ENCODE peak calls at places on chromosome 10, in eight cellular contexts. X is AG04450; J is left lung; Q is left ventricle myocardium inferior; C is CD4-positive, alpha-beta T cell; R is fibroblast of pulmonary artery; G is GM06990; N is progenitor cell of endocrine pancreas. O is an unnamed sample.

GRCh38 chr10:132066186-132066585 is 440 bp downstream of the JAKMIP3 start:
- DNase-seq in X (no peak), J (no peak), Q (no peak), C (no peak), R (peak; percentile 13), G (no peak), N (no peak), O (no peak)

GRCh38 chr10:75243426-75243825 is 7.7 kb upstream of the COMTD1 start:
- DNase-seq in X (no peak), J (no peak), Q (no peak), C (no peak), R (no peak), G (no peak), N (no peak), O (no peak)

GRCh38 chr10:63520463-63521388 is 475 bp upstream of the REEP3 start:
- DNase-seq in X (no peak), J (peak; percentile 71), Q (peak; percentile 76), C (peak; percentile 38), R (peak; percentile 72), G (no peak), N (peak; percentile 53), O (peak; percentile 82)

GRCh38 chr10:53006663-53007610 is 234.4 kb upstream of the MBL2 start:
- DNase-seq in X (no peak), J (no peak), Q (no peak), C (no peak), R (no peak), G (no peak), N (no peak), O (no peak)

GRCh38 chr10:92880233-92880861 is 32.0 kb downstream of the EXOC6 start:
- DNase-seq in X (peak; percentile 24), J (no peak), Q (no peak), C (no peak), R (peak; percentile 84), G (no peak), N (no peak), O (no peak)

GRCh38 chr10:110436554-110437350 is 61.0 kb upstream of the DUSP5 start:
- DNase-seq in X (no peak), J (peak; percentile 19), Q (no peak), C (no peak), R (no peak), G (no peak), N (no peak), O (no peak)

GRCh38 chr10:92757720-92758119 is 68.0 kb downstream of the HHEX start:
- DNase-seq in X (no peak), J (no peak), Q (no peak), C (no peak), R (no peak), G (no peak), N (no peak), O (no peak)

GRCh38 chr10:82796510-82796909 is 921.5 kb downstream of the NRG3 start:
- DNase-seq in X (no peak), J (no peak), Q (no peak), C (no peak), R (peak; percentile 27), G (no peak), N (no peak), O (no peak)

GRCh38 chr10:93106631-93107072 is 33.0 kb downstream of the CYP26A1 start:
- DNase-seq in X (no peak), J (no peak), Q (no peak), C (no peak), R (peak; percentile 26), G (no peak), N (no peak), O (no peak)

GRCh38 chr10:97150191-97150590 is 35.6 kb downstream of the SLIT1 start:
- DNase-seq in X (no peak), J (no peak), Q (no peak), C (no peak), R (no peak), G (no peak), N (no peak), O (no peak)

GRCh38 chr10:130737622-130738021 is 573.9 kb downstream of the TCERG1L start:
- DNase-seq in X (no peak), J (no peak), Q (no peak), C (no peak), R (peak; percentile 1), G (no peak), N (peak; percentile 57), O (no peak)

GRCh38 chr10:58741673-58742072 is 229.0 kb downstream of the BICC1 start:
- DNase-seq in X (no peak), J (no peak), Q (no peak), C (no peak), R (no peak), G (no peak), N (no peak), O (no peak)

GRCh38 chr10:810351-810846 is 120.9 kb upstream of the DIP2C start:
- DNase-seq in X (no peak), J (no peak), Q (no peak), C (no peak), R (peak; percentile 40), G (no peak), N (no peak), O (peak; percentile 73)

GRCh38 chr10:78688945-78689935 is 379.5 kb upstream of the ZMIZ1 start:
- DNase-seq in X (no peak), J (no peak), Q (no peak), C (no peak), R (peak; percentile 7), G (no peak), N (no peak), O (peak; percentile 32)

GRCh38 chr10:82660983-82661382 is 786.0 kb downstream of the NRG3 start:
- DNase-seq in X (no peak), J (no peak), Q (no peak), C (no peak), R (peak; percentile 9), G (no peak), N (no peak), O (no peak)

GRCh38 chr10:103745264-103746247 is 109.8 kb downstream of the SH3PXD2A start:
- DNase-seq in X (no peak), J (no peak), Q (no peak), C (peak; percentile 15), R (no peak), G (no peak), N (no peak), O (no peak)

GRCh38 chr10:90813592-90814365 is 44.1 kb downstream of the HTR7 start:
- DNase-seq in X (no peak), J (no peak), Q (no peak), C (no peak), R (no peak), G (no peak), N (no peak), O (no peak)

GRCh38 chr10:90822508-90822907 is 35.3 kb downstream of the HTR7 start:
- DNase-seq in X (no peak), J (no peak), Q (no peak), C (no peak), R (no peak), G (no peak), N (no peak), O (no peak)

GRCh38 chr10:90817173-90817889 is 40.5 kb downstream of the HTR7 start:
- DNase-seq in X (no peak), J (no peak), Q (no peak), C (no peak), R (no peak), G (no peak), N (no peak), O (no peak)

GRCh38 chr10:90818736-90819135 is 39.1 kb downstream of the HTR7 start:
- DNase-seq in X (no peak), J (no peak), Q (no peak), C (no peak), R (no peak), G (no peak), N (no peak), O (no peak)
- TF ChIP-seq CTCF in X (no peak), J (no peak), Q (no peak), C (no peak), R (no peak), G (no peak), N (no peak), O (no peak)

GRCh38 chr10:121974535-121975294 is at the start of gene NSMCE4A:
- DNase-seq in X (peak; percentile 33), J (peak; percentile 81), Q (peak; percentile 81), C (peak; percentile 50), R (peak; percentile 76), G (peak; percentile 88), N (peak; percentile 71), O (peak; percentile 88)
- TF ChIP-seq CTCF in X (peak; percentile 58), J (peak; percentile 69), Q (no peak), C (no peak), R (no peak), G (no peak), N (peak; percentile 72), O (no peak)

GRCh38 chr10:25026463-25026862 is 10.1 kb downstream of the THNSL1 start:
- DNase-seq in X (no peak), J (no peak), Q (no peak), C (no peak), R (peak; percentile 51), G (no peak), N (no peak), O (no peak)
- TF ChIP-seq CTCF in X (no peak), J (no peak), Q (peak; percentile 55), C (no peak), R (peak; percentile 27), G (no peak), N (no peak), O (no peak)

GRCh38 chr10:119028900-119029612 is 458 bp upstream of the NANOS1 start:
- DNase-seq in X (peak; percentile 44), J (peak; percentile 89), Q (peak; percentile 92), C (peak; percentile 63), R (peak; percentile 86), G (peak; percentile 90), N (peak; percentile 82), O (peak; percentile 95)
- TF ChIP-seq CTCF in X (no peak), J (peak; percentile 16), Q (peak; percentile 47), C (no peak), R (no peak), G (no peak), N (peak; percentile 25), O (no peak)

GRCh38 chr10:73818402-73818801 is 7.0 kb upstream of the NDST2 start:
- DNase-seq in X (no peak), J (no peak), Q (no peak), C (no peak), R (no peak), G (no peak), N (no peak), O (no peak)
- TF ChIP-seq CTCF in X (no peak), J (no peak), Q (no peak), C (no peak), R (no peak), G (no peak), N (no peak), O (no peak)

DNA sequence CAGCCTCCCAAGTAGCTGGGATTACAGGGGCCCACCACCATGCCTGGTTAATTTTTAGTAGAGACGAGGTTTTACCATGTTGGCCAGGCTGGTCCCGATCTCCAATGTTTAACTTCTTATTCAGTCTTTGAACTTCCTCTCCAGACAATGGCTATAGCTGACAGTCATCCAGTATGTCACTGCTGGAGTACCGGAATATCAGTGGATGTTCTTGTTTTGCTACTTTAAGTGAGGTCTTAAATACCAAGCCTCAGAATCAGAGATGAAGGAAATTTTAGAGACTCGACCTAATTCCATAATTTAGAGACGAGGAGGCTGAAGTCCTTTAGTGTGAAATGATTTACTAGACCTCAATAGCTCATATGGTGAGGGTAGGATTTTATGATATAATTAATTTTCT is 294.8 kb upstream of the KLF6 start:
- DNase-seq in X (no peak), J (no peak), Q (no peak), C (no peak), R (no peak), G (no peak), N (no peak), O (no peak)
- TF ChIP-seq CTCF in X (no peak), J (no peak), Q (no peak), C (no peak), R (no peak), G (no peak), N (no peak), O (no peak)